ENCODE peak calls at places on chromosomes 6 and 20, in nine cellular contexts. One of them, this sample, is unnamed. For H3K36me3, the result is how much of the 10 kb centered on the place peaks cover.

GRCh38 chr20:1735417-1736089 is 78.0 kb upstream of the SIRPG start:
- DNase-seq in heart left ventricle: no peak
- DNase-seq in neuronal stem cell: no peak
- DNase-seq in H7: no peak
- DNase-seq in CD8-positive, alpha-beta T cell: no peak
- DNase-seq in SJSA1: no peak
- DNase-seq in fibroblast of lung: no peak
- DNase-seq in lower lobe of right lung: no peak
- DNase-seq in heart right ventricle: no peak
- DNase-seq in this sample: no peak

GRCh38 chr20:1934578-1935573 is 39.7 kb downstream of the SIRPA start:
- DNase-seq in fibroblast of lung: peak
- DNase-seq in lower lobe of right lung: no peak
- DNase-seq in heart left ventricle: no peak
- DNase-seq in SJSA1: no peak
- DNase-seq in neuronal stem cell: no peak
- DNase-seq in H7: no peak
- DNase-seq in CD8-positive, alpha-beta T cell: no peak
- DNase-seq in heart right ventricle: peak
- DNase-seq in this sample: no peak

GRCh38 chr6:156622185-156622584 is 155.0 kb upstream of the ARID1B start:
- DNase-seq in heart left ventricle: no peak
- DNase-seq in H7: no peak
- DNase-seq in fibroblast of lung: no peak
- DNase-seq in SJSA1: no peak
- DNase-seq in CD8-positive, alpha-beta T cell: no peak
- DNase-seq in neuronal stem cell: no peak
- DNase-seq in lower lobe of right lung: no peak
- DNase-seq in heart right ventricle: no peak
- DNase-seq in this sample: no peak

GRCh38 chr20:40651121-40651520 is 37.9 kb downstream of the MAFB start:
- DNase-seq in lower lobe of right lung: no peak
- DNase-seq in heart left ventricle: no peak
- DNase-seq in H7: no peak
- DNase-seq in SJSA1: no peak
- DNase-seq in CD8-positive, alpha-beta T cell: no peak
- DNase-seq in heart right ventricle: no peak
- DNase-seq in neuronal stem cell: no peak
- DNase-seq in fibroblast of lung: peak
- DNase-seq in this sample: no peak

GRCh38 chr20:60467771-60468170 is 509.5 kb downstream of the CDH26 start:
- DNase-seq in SJSA1: no peak
- DNase-seq in heart right ventricle: no peak
- DNase-seq in H7: no peak
- DNase-seq in CD8-positive, alpha-beta T cell: no peak
- DNase-seq in neuronal stem cell: no peak
- DNase-seq in lower lobe of right lung: no peak
- DNase-seq in heart left ventricle: no peak
- DNase-seq in fibroblast of lung: no peak
- DNase-seq in this sample: no peak

GRCh38 chr20:63532449-63532971 is 4.7 kb downstream of the PTK6 start:
- DNase-seq in SJSA1: no peak
- DNase-seq in lower lobe of right lung: peak
- DNase-seq in H7: peak
- DNase-seq in heart right ventricle: no peak
- DNase-seq in CD8-positive, alpha-beta T cell: no peak
- DNase-seq in fibroblast of lung: no peak
- DNase-seq in heart left ventricle: peak
- DNase-seq in neuronal stem cell: no peak
- DNase-seq in this sample: no peak

GRCh38 chr6:123415844-123416468 is 220.8 kb downstream of the TRDN start:
- DNase-seq in H7: no peak
- DNase-seq in fibroblast of lung: peak
- DNase-seq in CD8-positive, alpha-beta T cell: no peak
- DNase-seq in neuronal stem cell: peak
- DNase-seq in lower lobe of right lung: no peak
- DNase-seq in SJSA1: peak
- DNase-seq in heart left ventricle: peak
- DNase-seq in heart right ventricle: peak
- DNase-seq in this sample: peak

GRCh38 chr6:156395276-156395675 is 381.9 kb upstream of the ARID1B start:
- DNase-seq in SJSA1: no peak
- DNase-seq in heart right ventricle: no peak
- DNase-seq in neuronal stem cell: no peak
- DNase-seq in heart left ventricle: no peak
- DNase-seq in lower lobe of right lung: no peak
- DNase-seq in fibroblast of lung: no peak
- DNase-seq in H7: no peak
- DNase-seq in CD8-positive, alpha-beta T cell: peak
- DNase-seq in this sample: no peak

GRCh38 chr6:41182069-41183034 is 18.6 kb downstream of the TREML2 start:
- DNase-seq in heart right ventricle: no peak
- DNase-seq in SJSA1: no peak
- DNase-seq in CD8-positive, alpha-beta T cell: peak
- DNase-seq in heart left ventricle: no peak
- DNase-seq in H7: peak
- DNase-seq in fibroblast of lung: peak
- DNase-seq in neuronal stem cell: peak
- DNase-seq in lower lobe of right lung: no peak
- DNase-seq in this sample: peak

GRCh38 chr20:47044938-47045337 is 150.3 kb downstream of the EYA2 start:
- DNase-seq in heart right ventricle: no peak
- DNase-seq in H7: no peak
- DNase-seq in SJSA1: no peak
- DNase-seq in heart left ventricle: no peak
- DNase-seq in neuronal stem cell: no peak
- DNase-seq in lower lobe of right lung: no peak
- DNase-seq in CD8-positive, alpha-beta T cell: no peak
- DNase-seq in fibroblast of lung: no peak
- DNase-seq in this sample: no peak

GRCh38 chr6:10420546-10421507 is 6.0 kb upstream of the TFAP2A start:
- DNase-seq in heart left ventricle: no peak
- DNase-seq in SJSA1: no peak
- DNase-seq in heart right ventricle: no peak
- DNase-seq in CD8-positive, alpha-beta T cell: no peak
- DNase-seq in neuronal stem cell: no peak
- DNase-seq in fibroblast of lung: no peak
- DNase-seq in lower lobe of right lung: no peak
- DNase-seq in H7: peak
- DNase-seq in this sample: no peak

GRCh38 chr20:41483553-41483930 is 116.9 kb upstream of the EMILIN3 start:
- DNase-seq in heart right ventricle: no peak
- DNase-seq in H7: no peak
- DNase-seq in heart left ventricle: no peak
- DNase-seq in neuronal stem cell: no peak
- DNase-seq in fibroblast of lung: no peak
- DNase-seq in CD8-positive, alpha-beta T cell: no peak
- DNase-seq in SJSA1: peak
- DNase-seq in lower lobe of right lung: no peak
- DNase-seq in this sample: no peak

GRCh38 chr20:32437391-32438074 is 79.4 kb downstream of the ASXL1 start:
- DNase-seq in CD8-positive, alpha-beta T cell: no peak
- DNase-seq in lower lobe of right lung: no peak
- DNase-seq in heart right ventricle: no peak
- DNase-seq in fibroblast of lung: no peak
- DNase-seq in SJSA1: peak
- DNase-seq in heart left ventricle: no peak
- DNase-seq in H7: peak
- DNase-seq in neuronal stem cell: no peak
- DNase-seq in this sample: no peak

GRCh38 chr20:8394308-8394945 is 262.4 kb downstream of the PLCB1 start:
- DNase-seq in CD8-positive, alpha-beta T cell: no peak
- DNase-seq in heart left ventricle: no peak
- DNase-seq in heart right ventricle: no peak
- DNase-seq in H7: no peak
- DNase-seq in SJSA1: no peak
- DNase-seq in lower lobe of right lung: no peak
- DNase-seq in neuronal stem cell: no peak
- DNase-seq in fibroblast of lung: peak
- DNase-seq in this sample: no peak

GRCh38 chr6:114053791-114054190 is 82.8 kb upstream of the HDAC2 start:
- DNase-seq in CD8-positive, alpha-beta T cell: no peak
- DNase-seq in lower lobe of right lung: no peak
- DNase-seq in SJSA1: no peak
- DNase-seq in fibroblast of lung: no peak
- DNase-seq in H7: peak
- DNase-seq in neuronal stem cell: no peak
- DNase-seq in heart right ventricle: no peak
- DNase-seq in heart left ventricle: no peak
- DNase-seq in this sample: no peak

GRCh38 chr20:12053348-12053747 is 135.7 kb downstream of the BTBD3 start:
- DNase-seq in heart left ventricle: no peak
- DNase-seq in CD8-positive, alpha-beta T cell: no peak
- DNase-seq in heart right ventricle: no peak
- DNase-seq in fibroblast of lung: peak
- DNase-seq in lower lobe of right lung: no peak
- DNase-seq in H7: no peak
- DNase-seq in SJSA1: no peak
- DNase-seq in neuronal stem cell: no peak
- DNase-seq in this sample: no peak

DNA sequence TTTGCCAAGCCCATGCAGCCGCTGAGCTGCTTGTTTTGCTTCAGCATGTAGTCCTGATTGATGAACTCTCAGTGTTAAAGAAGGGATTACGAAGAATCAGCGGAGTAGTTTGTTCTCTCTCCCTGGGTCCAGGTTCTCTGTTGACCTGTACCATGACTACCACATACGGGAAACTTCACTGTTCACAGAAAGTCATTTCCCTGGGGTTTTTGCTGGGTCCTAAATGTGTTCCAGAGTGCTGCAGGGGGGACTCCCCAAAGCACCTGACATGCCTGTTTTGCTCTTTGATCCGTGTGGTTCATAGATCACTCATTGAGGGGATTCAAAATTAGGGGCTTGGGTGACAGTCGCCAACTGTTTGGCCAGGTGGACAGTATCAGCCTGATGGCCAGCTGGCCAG is 5.5 kb downstream of the LSM14B start:
- DNase-seq in fibroblast of lung: no peak
- DNase-seq in H7: no peak
- DNase-seq in neuronal stem cell: no peak
- DNase-seq in heart left ventricle: no peak
- DNase-seq in heart right ventricle: no peak
- DNase-seq in CD8-positive, alpha-beta T cell: no peak
- DNase-seq in lower lobe of right lung: no peak
- DNase-seq in SJSA1: no peak
- DNase-seq in this sample: no peak
- H3K36me3 ChIP-seq in fibroblast of lung: under half
- H3K36me3 ChIP-seq in H7: half or more
- H3K36me3 ChIP-seq in neuronal stem cell: half or more
- H3K36me3 ChIP-seq in heart left ventricle: half or more
- H3K36me3 ChIP-seq in heart right ventricle: half or more
- H3K36me3 ChIP-seq in CD8-positive, alpha-beta T cell: half or more
- H3K36me3 ChIP-seq in lower lobe of right lung: half or more
- H3K36me3 ChIP-seq in SJSA1: half or more
- H3K36me3 ChIP-seq in this sample: under half

GRCh38 chr20:49276201-49276894 is 1.5 kb downstream of the ZNFX1 start:
- DNase-seq in neuronal stem cell: no peak
- DNase-seq in CD8-positive, alpha-beta T cell: peak
- DNase-seq in SJSA1: peak
- DNase-seq in heart right ventricle: peak
- DNase-seq in heart left ventricle: peak
- DNase-seq in lower lobe of right lung: no peak
- DNase-seq in fibroblast of lung: peak
- DNase-seq in H7: no peak
- DNase-seq in this sample: peak

GRCh38 chr20:49276895-49277785 is 717 bp downstream of the ZNFX1 start:
- DNase-seq in CD8-positive, alpha-beta T cell: peak
- DNase-seq in fibroblast of lung: no peak
- DNase-seq in SJSA1: peak
- DNase-seq in lower lobe of right lung: peak
- DNase-seq in H7: peak
- DNase-seq in heart right ventricle: peak
- DNase-seq in neuronal stem cell: no peak
- DNase-seq in heart left ventricle: peak
- DNase-seq in this sample: no peak

GRCh38 chr20:49273696-49274277 is 4.1 kb downstream of the ZNFX1 start:
- DNase-seq in heart right ventricle: no peak
- DNase-seq in H7: no peak
- DNase-seq in CD8-positive, alpha-beta T cell: no peak
- DNase-seq in lower lobe of right lung: no peak
- DNase-seq in neuronal stem cell: no peak
- DNase-seq in SJSA1: no peak
- DNase-seq in fibroblast of lung: no peak
- DNase-seq in heart left ventricle: no peak
- DNase-seq in this sample: no peak

GRCh38 chr20:49277786-49278035 is 146 bp downstream of the ZNFX1 start:
- DNase-seq in neuronal stem cell: no peak
- DNase-seq in lower lobe of right lung: no peak
- DNase-seq in fibroblast of lung: no peak
- DNase-seq in SJSA1: no peak
- DNase-seq in heart left ventricle: no peak
- DNase-seq in heart right ventricle: no peak
- DNase-seq in H7: no peak
- DNase-seq in CD8-positive, alpha-beta T cell: no peak
- DNase-seq in this sample: no peak

GRCh38 chr20:49275634-49276033 is 2.2 kb downstream of the ZNFX1 start:
- DNase-seq in neuronal stem cell: no peak
- DNase-seq in lower lobe of right lung: no peak
- DNase-seq in SJSA1: no peak
- DNase-seq in CD8-positive, alpha-beta T cell: no peak
- DNase-seq in heart right ventricle: no peak
- DNase-seq in fibroblast of lung: no peak
- DNase-seq in heart left ventricle: no peak
- DNase-seq in H7: no peak
- DNase-seq in this sample: peak
- H3K36me3 ChIP-seq in neuronal stem cell: under half
- H3K36me3 ChIP-seq in lower lobe of right lung: half or more
- H3K36me3 ChIP-seq in SJSA1: half or more
- H3K36me3 ChIP-seq in CD8-positive, alpha-beta T cell: under half
- H3K36me3 ChIP-seq in heart right ventricle: half or more
- H3K36me3 ChIP-seq in fibroblast of lung: under half
- H3K36me3 ChIP-seq in heart left ventricle: half or more
- H3K36me3 ChIP-seq in H7: under half
- H3K36me3 ChIP-seq in this sample: half or more

DNA sequence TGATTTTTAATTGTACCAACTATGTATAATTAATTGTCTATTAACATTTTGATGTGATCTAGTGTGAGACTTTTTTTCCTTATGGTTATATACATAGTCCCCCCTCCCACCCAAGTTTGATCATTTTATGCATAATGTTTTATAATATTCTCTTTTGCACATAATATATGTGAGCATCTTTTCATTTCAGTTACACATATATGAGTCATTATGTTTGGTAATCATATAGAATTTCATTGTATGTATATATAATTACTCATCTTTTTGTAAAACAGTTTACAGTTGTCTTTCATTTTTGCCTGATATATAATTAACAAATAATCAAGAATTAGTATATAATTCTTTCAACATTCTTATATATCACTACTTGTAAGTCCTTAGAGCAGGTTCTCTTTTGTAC is 15.0 kb downstream of the RWDD1 start:
- DNase-seq in heart left ventricle: no peak
- DNase-seq in CD8-positive, alpha-beta T cell: no peak
- DNase-seq in fibroblast of lung: no peak
- DNase-seq in heart right ventricle: no peak
- DNase-seq in lower lobe of right lung: no peak
- DNase-seq in H7: no peak
- DNase-seq in SJSA1: no peak
- DNase-seq in neuronal stem cell: no peak
- DNase-seq in this sample: no peak
- H3K36me3 ChIP-seq in heart left ventricle: half or more
- H3K36me3 ChIP-seq in CD8-positive, alpha-beta T cell: under half
- H3K36me3 ChIP-seq in fibroblast of lung: under half
- H3K36me3 ChIP-seq in heart right ventricle: half or more
- H3K36me3 ChIP-seq in lower lobe of right lung: half or more
- H3K36me3 ChIP-seq in H7: under half
- H3K36me3 ChIP-seq in SJSA1: half or more
- H3K36me3 ChIP-seq in neuronal stem cell: under half
- H3K36me3 ChIP-seq in this sample: under half

GRCh38 chr6:44255848-44256247 is 1.5 kb downstream of the SLC35B2 start:
- DNase-seq in heart left ventricle: no peak
- DNase-seq in SJSA1: no peak
- DNase-seq in heart right ventricle: no peak
- DNase-seq in fibroblast of lung: no peak
- DNase-seq in neuronal stem cell: no peak
- DNase-seq in lower lobe of right lung: no peak
- DNase-seq in H7: no peak
- DNase-seq in CD8-positive, alpha-beta T cell: no peak
- DNase-seq in this sample: no peak
- H3K36me3 ChIP-seq in heart left ventricle: half or more
- H3K36me3 ChIP-seq in SJSA1: half or more
- H3K36me3 ChIP-seq in heart right ventricle: half or more
- H3K36me3 ChIP-seq in fibroblast of lung: under half
- H3K36me3 ChIP-seq in neuronal stem cell: under half
- H3K36me3 ChIP-seq in lower lobe of right lung: half or more
- H3K36me3 ChIP-seq in H7: under half
- H3K36me3 ChIP-seq in CD8-positive, alpha-beta T cell: under half
- H3K36me3 ChIP-seq in this sample: under half